ENCODE peak calls at places on chromosomes 1 and 21, in ten cellular contexts. H is fibroblast of pulmonary artery; U is cardiac fibroblast; Y is chondrocyte; J is stomach; D is mammary epithelial cell; I is CD8-positive, alpha-beta T cell; W is pancreas; Q is breast epithelium; O is glutamatergic neuron. N is an unnamed sample.

GRCh38 chr1:29122662-29122986 is 1.1 kb downstream of the TMEM200B start:
- DNase-seq in H (peak), U (peak), Y (no peak), J (peak), D (peak), I (no peak), W (peak), Q (no peak), O (peak), N (peak)

GRCh38 chr1:47924649-47925048 is 72.5 kb downstream of the TRABD2B start:
- DNase-seq in H (no peak), U (no peak), Y (no peak), J (no peak), D (no peak), I (no peak), W (no peak), Q (no peak), O (no peak), N (peak)

GRCh38 chr1:112868191-112868590 is 87.8 kb downstream of the SLC16A1 start:
- DNase-seq in H (no peak), U (no peak), Y (no peak), J (no peak), D (no peak), I (no peak), W (no peak), Q (no peak), O (no peak), N (no peak)

GRCh38 chr1:224733021-224733911 is 117.1 kb downstream of the CNIH3 start:
- DNase-seq in H (peak), U (peak), Y (no peak), J (no peak), D (peak), I (no peak), W (no peak), Q (peak), O (peak), N (peak)

GRCh38 chr1:156963621-156964020 is 43.2 kb downstream of the LRRC71 start:
- DNase-seq in H (no peak), U (no peak), Y (no peak), J (no peak), D (no peak), I (peak), W (no peak), Q (no peak), O (no peak), N (no peak)

GRCh38 chr1:67687649-67688048 is 2.6 kb downstream of the GADD45A start:
- DNase-seq in H (peak), U (peak), Y (no peak), J (no peak), D (peak), I (no peak), W (no peak), Q (no peak), O (no peak), N (peak)

GRCh38 chr1:207364622-207365021 is 43.1 kb downstream of the CD55 start:
- DNase-seq in H (no peak), U (no peak), Y (no peak), J (no peak), D (no peak), I (no peak), W (no peak), Q (no peak), O (no peak), N (no peak)

GRCh38 chr1:227729144-227729880 is 5.8 kb downstream of the JMJD4 start:
- DNase-seq in H (no peak), U (no peak), Y (no peak), J (no peak), D (no peak), I (no peak), W (no peak), Q (no peak), O (no peak), N (no peak)

GRCh38 chr21:28540514-28540913 is 452.2 kb downstream of the LTN1 start:
- DNase-seq in H (peak), U (peak), Y (no peak), J (no peak), D (no peak), I (no peak), W (no peak), Q (no peak), O (no peak), N (peak)

GRCh38 chr1:46086581-46086980 is 45.8 kb downstream of the PIK3R3 start:
- DNase-seq in H (peak), U (peak), Y (no peak), J (no peak), D (peak), I (no peak), W (no peak), Q (no peak), O (no peak), N (peak)

GRCh38 chr1:92961896-92962752 is 862 bp upstream of the DIPK1A start:
- DNase-seq in H (peak), U (peak), Y (no peak), J (peak), D (peak), I (peak), W (no peak), Q (no peak), O (no peak), N (peak)

GRCh38 chr1:175186371-175187160 is 6.0 kb downstream of the KIAA0040 start:
- DNase-seq in H (no peak), U (no peak), Y (no peak), J (no peak), D (no peak), I (no peak), W (no peak), Q (no peak), O (no peak), N (no peak)

GRCh38 chr1:3168678-3169077 is 99.7 kb downstream of the PRDM16 start:
- DNase-seq in H (no peak), U (no peak), Y (no peak), J (peak), D (no peak), I (no peak), W (peak), Q (no peak), O (no peak), N (no peak)

GRCh38 chr1:6599141-6599975 is 3.3 kb downstream of the KLHL21 start:
- DNase-seq in H (no peak), U (no peak), Y (no peak), J (no peak), D (peak), I (peak), W (no peak), Q (no peak), O (no peak), N (peak)

GRCh38 chr1:14476170-14476955 is 122.1 kb upstream of the KAZN start:
- DNase-seq in H (no peak), U (no peak), Y (no peak), J (no peak), D (no peak), I (no peak), W (no peak), Q (no peak), O (no peak), N (no peak)

DNA sequence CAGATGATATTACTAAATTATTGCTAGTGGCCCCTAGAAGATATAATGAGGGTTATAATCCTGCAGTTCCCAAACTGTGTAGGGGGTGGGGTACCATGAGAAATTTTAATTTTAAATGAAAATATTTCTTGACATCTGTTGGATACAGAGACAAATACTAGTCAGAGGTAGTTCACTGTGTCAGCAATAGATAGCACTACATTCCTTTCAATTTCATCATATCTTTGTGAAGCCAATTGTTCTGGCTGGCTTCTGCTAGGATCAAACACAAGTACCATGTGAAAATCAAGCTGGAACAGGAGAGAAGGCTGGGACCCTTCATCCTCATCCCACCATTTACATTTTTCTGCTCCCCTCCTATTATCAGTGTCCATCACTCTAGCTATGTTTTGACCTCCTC is 208.1 kb downstream of the USH2A start:
- DNase-seq in H (peak), U (no peak), Y (no peak), J (no peak), D (no peak), I (no peak), W (no peak), Q (no peak), O (no peak), N (peak)
- TF ChIP-seq CTCF in H (no peak), U (no peak), Y (no peak), J (no peak), D (no peak), I (no peak), W (no peak), Q (no peak), O (no peak), N (no peak)

GRCh38 chr1:209985002-209985401 is 47.0 kb downstream of the SYT14 start:
- DNase-seq in H (no peak), U (no peak), Y (no peak), J (no peak), D (no peak), I (no peak), W (no peak), Q (no peak), O (no peak), N (no peak)

GRCh38 chr1:209993061-209993830 is 55.2 kb downstream of the SYT14 start:
- DNase-seq in H (no peak), U (no peak), Y (no peak), J (no peak), D (no peak), I (no peak), W (no peak), Q (no peak), O (no peak), N (no peak)

GRCh38 chr1:209988706-209989105 is 50.7 kb downstream of the SYT14 start:
- DNase-seq in H (peak), U (peak), Y (no peak), J (no peak), D (peak), I (no peak), W (no peak), Q (no peak), O (no peak), N (peak)

GRCh38 chr1:209983953-209984352 is 45.9 kb downstream of the SYT14 start:
- DNase-seq in H (no peak), U (no peak), Y (no peak), J (no peak), D (no peak), I (no peak), W (no peak), Q (no peak), O (no peak), N (no peak)

GRCh38 chr1:209989525-209989924 is 51.5 kb downstream of the SYT14 start:
- DNase-seq in H (peak), U (peak), Y (no peak), J (no peak), D (peak), I (no peak), W (no peak), Q (no peak), O (no peak), N (peak)
- TF ChIP-seq CTCF in H (peak), U (peak), Y (peak), J (no peak), D (peak), I (no peak), W (no peak), Q (peak), O (no peak), N (no peak)

DNA sequence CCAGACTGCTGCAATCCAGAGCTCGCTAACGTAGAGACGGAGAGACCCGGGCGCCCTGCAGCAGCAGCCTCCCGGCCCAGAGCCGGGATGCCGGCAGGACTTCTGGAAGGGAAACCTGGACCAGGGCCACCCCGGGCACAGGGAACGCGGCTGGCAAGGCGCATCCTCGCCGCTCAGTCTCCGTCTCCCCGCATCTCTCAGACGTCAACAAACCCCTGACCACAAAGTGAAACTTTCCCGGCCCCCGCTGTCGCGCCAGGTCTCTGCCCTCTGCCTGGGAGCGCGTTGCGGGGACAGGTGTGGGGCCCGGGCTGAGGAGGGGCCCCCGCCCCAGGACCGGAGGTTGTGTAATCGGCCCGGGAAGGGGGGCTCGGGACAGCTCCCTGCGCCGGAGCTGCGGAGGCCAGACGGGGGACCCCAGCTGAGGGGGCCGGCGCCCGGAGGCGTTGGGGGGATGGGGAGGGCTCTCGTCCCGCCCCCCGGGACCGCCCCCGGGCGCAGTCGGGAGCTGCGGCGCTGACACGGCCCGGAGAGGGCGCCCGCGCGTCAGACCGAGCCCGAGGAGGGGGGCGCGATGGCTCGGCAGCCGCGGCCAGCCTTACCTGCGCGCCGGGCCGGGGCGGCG is 116.6 kb upstream of the HIVEP3 start:
- DNase-seq in H (peak), U (peak), Y (peak), J (peak), D (peak), I (no peak), W (peak), Q (peak), O (peak), N (no peak)
- TF ChIP-seq CTCF in H (no peak), U (no peak), Y (peak), J (peak), D (peak), I (peak), W (no peak), Q (no peak), O (no peak), N (peak)

DNA sequence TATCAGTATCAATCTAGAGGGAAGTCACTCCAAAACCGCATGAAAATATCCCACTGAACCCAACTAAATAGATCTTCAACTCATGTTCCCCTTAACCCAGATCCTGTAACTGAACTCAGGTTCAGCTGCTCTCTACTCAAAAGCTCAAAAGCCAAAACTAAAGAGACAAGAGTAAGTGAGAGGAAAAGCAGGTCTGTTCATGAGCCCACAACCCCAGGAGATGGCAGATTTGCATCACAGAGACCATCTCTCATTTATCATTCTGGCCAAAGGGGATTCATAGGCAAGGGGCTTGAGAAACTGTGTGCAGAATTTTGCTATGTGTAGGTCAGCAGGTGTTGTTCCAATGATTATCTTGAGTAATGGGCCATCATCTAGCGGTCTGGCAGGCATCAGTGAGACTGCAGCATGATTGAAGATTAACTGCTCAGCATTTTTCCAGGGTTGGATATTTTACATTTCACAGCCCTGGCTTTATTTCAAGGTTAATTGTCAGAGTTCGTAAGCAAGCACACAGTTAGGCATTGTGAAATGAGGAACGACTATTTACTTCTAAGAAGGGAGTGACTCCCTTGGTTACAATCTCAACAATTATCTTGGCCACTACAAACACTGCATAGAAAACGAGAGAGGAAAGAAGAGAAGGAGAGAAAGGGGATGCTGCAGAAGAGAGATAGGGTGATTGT is 1204.5 kb upstream of the TMPRSS15 start:
- DNase-seq in H (peak), U (no peak), Y (no peak), J (no peak), D (no peak), I (no peak), W (no peak), Q (no peak), O (no peak), N (no peak)
- TF ChIP-seq CTCF in H (no peak), U (no peak), Y (peak), J (no peak), D (no peak), I (no peak), W (no peak), Q (no peak), O (no peak), N (no peak)

GRCh38 chr1:235946570-235946981 is 79.9 kb upstream of the LYST start:
- DNase-seq in H (peak), U (peak), Y (no peak), J (no peak), D (peak), I (no peak), W (no peak), Q (no peak), O (no peak), N (no peak)
- TF ChIP-seq CTCF in H (peak), U (peak), Y (peak), J (no peak), D (no peak), I (no peak), W (no peak), Q (no peak), O (no peak), N (peak)